ENCODE peak calls at places on chromosomes 11 and 22, in six cellular contexts. M, Q, O, K, R and V are unnamed samples.

GRCh38 chr11:87374206-87374793 is 336.6 kb downstream of the TMEM135 start:
- DNase-seq in M (no peak), Q (no peak), O (no peak), K (no peak), R (no peak), V (no peak)

GRCh38 chr11:105915036-105915435 is 107.0 kb downstream of the MSANTD4 start:
- DNase-seq in M (peak), Q (no peak), O (no peak), K (no peak), R (no peak), V (peak)

GRCh38 chr22:37044634-37045625 is 6.6 kb upstream of the KCTD17 start:
- DNase-seq in M (no peak), Q (no peak), O (no peak), K (no peak), R (no peak), V (no peak)

GRCh38 chr22:42368379-42369249 is 63.6 kb downstream of the NFAM1 start:
- DNase-seq in M (no peak), Q (no peak), O (no peak), K (no peak), R (peak), V (no peak)

GRCh38 chr11:118917488-118918127 is 8.1 kb downstream of the BCL9L start:
- DNase-seq in M (no peak), Q (no peak), O (peak), K (no peak), R (no peak), V (no peak)

GRCh38 chr11:66617148-66617814 is 851 bp downstream of the RBM14 start:
- DNase-seq in M (no peak), Q (no peak), O (peak), K (peak), R (no peak), V (no peak)

GRCh38 chr11:83666149-83666548 is 380.0 kb upstream of the CCDC90B start:
- DNase-seq in M (no peak), Q (no peak), O (no peak), K (no peak), R (no peak), V (no peak)

GRCh38 chr11:110311783-110312578 is 15.6 kb upstream of the RDX start:
- DNase-seq in M (no peak), Q (no peak), O (peak), K (no peak), R (no peak), V (no peak)

GRCh38 chr11:68057807-68058206 is 19.0 kb downstream of the TCIRG1 start:
- DNase-seq in M (no peak), Q (no peak), O (no peak), K (no peak), R (no peak), V (no peak)

GRCh38 chr22:46588279-46589140 is 31.7 kb upstream of the GRAMD4 start:
- DNase-seq in M (no peak), Q (no peak), O (no peak), K (no peak), R (no peak), V (peak)

GRCh38 chr22:23565288-23565941 is 14.7 kb downstream of the IGLL1 start:
- DNase-seq in M (no peak), Q (peak), O (no peak), K (peak), R (no peak), V (no peak)

GRCh38 chr11:2751523-2752203 is 51.9 kb upstream of the KCNQ1OT1 start:
- DNase-seq in M (no peak), Q (no peak), O (no peak), K (no peak), R (no peak), V (no peak)

GRCh38 chr22:45769569-45770210 is 98.1 kb downstream of the ATXN10 start:
- DNase-seq in M (no peak), Q (no peak), O (no peak), K (no peak), R (no peak), V (no peak)

GRCh38 chr22:50247748-50248147 is 2.9 kb upstream of the TUBGCP6 start:
- DNase-seq in M (no peak), Q (no peak), O (no peak), K (no peak), R (no peak), V (no peak)

GRCh38 chr22:28398987-28399386 is 280.7 kb downstream of the TTC28 start:
- DNase-seq in M (no peak), Q (no peak), O (no peak), K (no peak), R (no peak), V (no peak)

GRCh38 chr11:130858215-130858614 is 58.1 kb downstream of the SNX19 start:
- DNase-seq in M (no peak), Q (peak), O (no peak), K (no peak), R (no peak), V (no peak)